ENCODE peak calls at places on chromosomes 3 and 15, in nine cellular contexts. E, X, R, M, C, U, J, F and A are unnamed samples.

GRCh38 chr3:71266875-71267274 is 316.7 kb downstream of the FOXP1 start:
- DNase-seq in E (no peak), X (no peak), R (no peak), M (no peak), C (no peak), U (no peak), J (no peak), F (no peak), A (no peak)

GRCh38 chr3:101509811-101510210 is 3.2 kb downstream of the SENP7 start:
- DNase-seq in E (no peak), X (no peak), R (no peak), M (peak), C (no peak), U (no peak), J (peak), F (peak), A (no peak)

GRCh38 chr3:179771797-179772196 is 119.0 kb downstream of the USP13 start:
- DNase-seq in E (no peak), X (no peak), R (no peak), M (no peak), C (no peak), U (no peak), J (no peak), F (no peak), A (no peak)

GRCh38 chr3:156548041-156548687 is 6.8 kb downstream of the SSR3 start:
- DNase-seq in E (no peak), X (no peak), R (no peak), M (no peak), C (no peak), U (no peak), J (peak), F (no peak), A (no peak)

GRCh38 chr3:172148269-172148668 is 108.9 kb downstream of the FNDC3B start:
- DNase-seq in E (no peak), X (no peak), R (no peak), M (no peak), C (no peak), U (no peak), J (peak), F (peak), A (no peak)

GRCh38 chr3:52109556-52110380 is 44.5 kb downstream of the POC1A start:
- DNase-seq in E (no peak), X (no peak), R (no peak), M (peak), C (no peak), U (no peak), J (no peak), F (peak), A (no peak)

GRCh38 chr15:63983071-63983711 is 63.1 kb downstream of the DAPK2 start:
- DNase-seq in E (no peak), X (no peak), R (no peak), M (no peak), C (no peak), U (no peak), J (no peak), F (no peak), A (no peak)

GRCh38 chr15:92457642-92458041 is 64.0 kb downstream of the ST8SIA2 start:
- DNase-seq in E (no peak), X (no peak), R (no peak), M (no peak), C (no peak), U (no peak), J (no peak), F (no peak), A (no peak)

GRCh38 chr3:49498655-49499054 is 28.6 kb downstream of the DAG1 start:
- DNase-seq in E (no peak), X (no peak), R (no peak), M (no peak), C (no peak), U (no peak), J (no peak), F (no peak), A (no peak)

GRCh38 chr3:99957086-99957821 is 139.6 kb downstream of the CMSS1 start:
- DNase-seq in E (no peak), X (no peak), R (no peak), M (peak), C (no peak), U (no peak), J (no peak), F (no peak), A (no peak)

GRCh38 chr15:82554857-82555256 is 14.6 kb upstream of the RPS17 start:
- DNase-seq in E (no peak), X (no peak), R (no peak), M (no peak), C (no peak), U (no peak), J (no peak), F (no peak), A (no peak)

GRCh38 chr15:96947830-96948229 is 617.3 kb downstream of the NR2F2 start:
- DNase-seq in E (no peak), X (no peak), R (no peak), M (no peak), C (no peak), U (peak), J (no peak), F (peak), A (no peak)

GRCh38 chr3:193347507-193348501 is 30.7 kb downstream of the ATP13A5 start:
- DNase-seq in E (no peak), X (no peak), R (no peak), M (no peak), C (no peak), U (no peak), J (no peak), F (peak), A (no peak)

GRCh38 chr3:67334588-67334987 is 319.8 kb downstream of the SUCLG2 start:
- DNase-seq in E (no peak), X (no peak), R (no peak), M (no peak), C (no peak), U (no peak), J (no peak), F (no peak), A (no peak)

GRCh38 chr3:11391930-11392688 is 119.9 kb downstream of the ATG7 start:
- DNase-seq in E (no peak), X (no peak), R (no peak), M (peak), C (no peak), U (no peak), J (peak), F (peak), A (peak)

GRCh38 chr3:45333549-45333948 is 54.8 kb upstream of the LARS2 start:
- DNase-seq in E (no peak), X (no peak), R (no peak), M (peak), C (no peak), U (no peak), J (peak), F (peak), A (no peak)

GRCh38 chr3:139935866-139936817 is 1.2 kb downstream of the CLSTN2 start:
- DNase-seq in E (no peak), X (no peak), R (peak), M (peak), C (peak), U (peak), J (no peak), F (peak), A (no peak)

GRCh38 chr3:139937674-139938279 is 2.8 kb downstream of the CLSTN2 start:
- DNase-seq in E (peak), X (peak), R (peak), M (peak), C (peak), U (peak), J (peak), F (peak), A (no peak)

GRCh38 chr3:139930201-139930600 is 4.8 kb upstream of the CLSTN2 start:
- DNase-seq in E (no peak), X (no peak), R (no peak), M (no peak), C (no peak), U (no peak), J (no peak), F (no peak), A (no peak)

GRCh38 chr3:139935071-139935865 is at the start of gene CLSTN2:
- DNase-seq in E (peak), X (peak), R (peak), M (peak), C (peak), U (peak), J (peak), F (peak), A (no peak)

GRCh38 chr3:139934557-139935070 is 371 bp upstream of the CLSTN2 start:
- DNase-seq in E (no peak), X (no peak), R (peak), M (peak), C (peak), U (peak), J (no peak), F (peak), A (no peak)
- TF ChIP-seq CTCF in E (peak), X (no peak), R (peak), M (no peak), C (peak), U (peak), J (no peak), F (peak), A (peak)

GRCh38 chr3:78070188-78070587 is 1030.3 kb downstream of the ROBO2 start:
- DNase-seq in E (no peak), X (no peak), R (no peak), M (no peak), C (no peak), U (no peak), J (no peak), F (no peak), A (no peak)
- H3K4me3 ChIP-seq in E (no peak), X (no peak), R (no peak), M (no peak), C (no peak), U (no peak), J (no peak), F (no peak), A (no peak)

DNA sequence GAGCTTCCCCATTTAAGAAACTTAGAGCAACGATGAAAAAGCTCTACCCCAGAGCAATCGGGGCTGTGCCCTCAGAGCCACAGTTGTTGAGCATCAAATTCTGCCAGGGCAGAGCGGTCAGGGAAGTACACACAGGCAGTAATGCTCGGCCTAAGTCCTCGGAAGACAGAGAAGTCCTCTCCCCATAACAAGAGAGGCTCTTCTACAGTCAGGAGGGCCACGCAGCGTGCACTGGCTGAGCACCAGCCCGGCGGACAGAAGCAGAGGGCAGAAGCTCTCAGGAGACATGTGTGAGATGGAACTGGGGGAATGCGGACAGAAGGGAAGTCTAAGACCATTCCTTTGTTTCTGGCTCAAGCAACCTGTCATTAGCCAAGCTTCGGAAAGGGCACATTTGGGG is 95.9 kb downstream of the XXYLT1 start:
- DNase-seq in E (no peak), X (no peak), R (no peak), M (no peak), C (peak), U (no peak), J (no peak), F (no peak), A (no peak)
- TF ChIP-seq CTCF in E (no peak), X (no peak), R (no peak), M (no peak), C (no peak), U (no peak), J (no peak), F (no peak), A (no peak)

GRCh38 chr15:56734013-56734625 is 810 bp upstream of the ZNF280D start:
- DNase-seq in E (no peak), X (no peak), R (no peak), M (no peak), C (no peak), U (no peak), J (no peak), F (no peak), A (no peak)
- H3K4me3 ChIP-seq in E (no peak), X (no peak), R (peak), M (no peak), C (peak), U (no peak), J (no peak), F (no peak), A (peak)

GRCh38 chr3:194604837-194605236 is 28.4 kb downstream of the TMEM44 start:
- DNase-seq in E (no peak), X (no peak), R (no peak), M (no peak), C (no peak), U (no peak), J (no peak), F (no peak), A (no peak)
- TF ChIP-seq CTCF in E (peak), X (no peak), R (no peak), M (peak), C (no peak), U (no peak), J (peak), F (peak), A (peak)